ENCODE peak calls at places on chromosome 13, in eight cellular contexts. One of them, this sample, is unnamed.

GRCh38 chr13:29594310-29594709 is 1.2 kb downstream of the SLC7A1 start:
- DNase-seq in DMS 273 treated with DMSO at 0.1 percent for 48 hours: peak
- DNase-seq in HEK293T: peak
- DNase-seq in GOT3: no peak
- DNase-seq in activated T-cell treated with anti-CD3 and anti-CD28 coated beads for 1 hour: peak
- DNase-seq in NCI-H345: peak
- DNase-seq in colonic mucosa: peak
- DNase-seq in NT2/D1: no peak
- DNase-seq in this sample: peak

GRCh38 chr13:40809471-40809870 is 20.1 kb downstream of the SLC25A15 start:
- DNase-seq in GOT3: no peak
- DNase-seq in NT2/D1: no peak
- DNase-seq in HEK293T: no peak
- DNase-seq in activated T-cell treated with anti-CD3 and anti-CD28 coated beads for 1 hour: no peak
- DNase-seq in colonic mucosa: no peak
- DNase-seq in DMS 273 treated with DMSO at 0.1 percent for 48 hours: no peak
- DNase-seq in NCI-H345: no peak
- DNase-seq in this sample: no peak

GRCh38 chr13:67049744-67050143 is 180.4 kb downstream of the PCDH9 start:
- DNase-seq in GOT3: no peak
- DNase-seq in activated T-cell treated with anti-CD3 and anti-CD28 coated beads for 1 hour: no peak
- DNase-seq in NT2/D1: no peak
- DNase-seq in DMS 273 treated with DMSO at 0.1 percent for 48 hours: no peak
- DNase-seq in HEK293T: no peak
- DNase-seq in NCI-H345: no peak
- DNase-seq in colonic mucosa: no peak
- DNase-seq in this sample: no peak

GRCh38 chr13:99347911-99348451 is 40.8 kb upstream of the GPR183 start:
- DNase-seq in DMS 273 treated with DMSO at 0.1 percent for 48 hours: no peak
- DNase-seq in activated T-cell treated with anti-CD3 and anti-CD28 coated beads for 1 hour: no peak
- DNase-seq in NT2/D1: no peak
- DNase-seq in HEK293T: no peak
- DNase-seq in colonic mucosa: no peak
- DNase-seq in NCI-H345: no peak
- DNase-seq in GOT3: no peak
- DNase-seq in this sample: no peak

GRCh38 chr13:94712812-94713555 is 639 bp upstream of the SOX21 start:
- DNase-seq in colonic mucosa: no peak
- DNase-seq in DMS 273 treated with DMSO at 0.1 percent for 48 hours: no peak
- DNase-seq in GOT3: peak
- DNase-seq in NT2/D1: no peak
- DNase-seq in HEK293T: peak
- DNase-seq in NCI-H345: peak
- DNase-seq in activated T-cell treated with anti-CD3 and anti-CD28 coated beads for 1 hour: no peak
- DNase-seq in this sample: no peak

GRCh38 chr13:23470706-23471610 is 37.5 kb upstream of the SACS start:
- DNase-seq in colonic mucosa: no peak
- DNase-seq in HEK293T: no peak
- DNase-seq in NCI-H345: no peak
- DNase-seq in GOT3: no peak
- DNase-seq in DMS 273 treated with DMSO at 0.1 percent for 48 hours: no peak
- DNase-seq in NT2/D1: no peak
- DNase-seq in activated T-cell treated with anti-CD3 and anti-CD28 coated beads for 1 hour: no peak
- DNase-seq in this sample: no peak

GRCh38 chr13:97344250-97345175 is 89.5 kb upstream of the RAP2A start:
- DNase-seq in activated T-cell treated with anti-CD3 and anti-CD28 coated beads for 1 hour: peak
- DNase-seq in colonic mucosa: peak
- DNase-seq in HEK293T: peak
- DNase-seq in GOT3: no peak
- DNase-seq in NCI-H345: peak
- DNase-seq in DMS 273 treated with DMSO at 0.1 percent for 48 hours: peak
- DNase-seq in NT2/D1: no peak
- DNase-seq in this sample: peak

GRCh38 chr13:26168835-26169234 is 53.3 kb downstream of the RNF6 start:
- DNase-seq in DMS 273 treated with DMSO at 0.1 percent for 48 hours: no peak
- DNase-seq in HEK293T: no peak
- DNase-seq in colonic mucosa: no peak
- DNase-seq in NT2/D1: no peak
- DNase-seq in NCI-H345: no peak
- DNase-seq in GOT3: no peak
- DNase-seq in activated T-cell treated with anti-CD3 and anti-CD28 coated beads for 1 hour: no peak
- DNase-seq in this sample: no peak

GRCh38 chr13:77810430-77810829 is 108.2 kb downstream of the EDNRB start:
- DNase-seq in GOT3: no peak
- DNase-seq in HEK293T: peak
- DNase-seq in NT2/D1: no peak
- DNase-seq in DMS 273 treated with DMSO at 0.1 percent for 48 hours: no peak
- DNase-seq in activated T-cell treated with anti-CD3 and anti-CD28 coated beads for 1 hour: no peak
- DNase-seq in NCI-H345: no peak
- DNase-seq in colonic mucosa: no peak
- DNase-seq in this sample: no peak

GRCh38 chr13:100208596-100208995 is 119.7 kb downstream of the PCCA start:
- DNase-seq in NT2/D1: no peak
- DNase-seq in HEK293T: no peak
- DNase-seq in GOT3: no peak
- DNase-seq in DMS 273 treated with DMSO at 0.1 percent for 48 hours: no peak
- DNase-seq in colonic mucosa: no peak
- DNase-seq in activated T-cell treated with anti-CD3 and anti-CD28 coated beads for 1 hour: no peak
- DNase-seq in NCI-H345: no peak
- DNase-seq in this sample: no peak

GRCh38 chr13:38804536-38804935 is 117.7 kb downstream of the FREM2 start:
- DNase-seq in activated T-cell treated with anti-CD3 and anti-CD28 coated beads for 1 hour: no peak
- DNase-seq in DMS 273 treated with DMSO at 0.1 percent for 48 hours: no peak
- DNase-seq in NCI-H345: no peak
- DNase-seq in GOT3: no peak
- DNase-seq in HEK293T: no peak
- DNase-seq in NT2/D1: no peak
- DNase-seq in colonic mucosa: no peak
- DNase-seq in this sample: no peak

GRCh38 chr13:109862627-109863026 is 76.2 kb upstream of the IRS2 start:
- DNase-seq in GOT3: no peak
- DNase-seq in activated T-cell treated with anti-CD3 and anti-CD28 coated beads for 1 hour: no peak
- DNase-seq in NT2/D1: no peak
- DNase-seq in HEK293T: no peak
- DNase-seq in NCI-H345: peak
- DNase-seq in DMS 273 treated with DMSO at 0.1 percent for 48 hours: no peak
- DNase-seq in colonic mucosa: no peak
- DNase-seq in this sample: no peak

GRCh38 chr13:99724633-99725517 is 223.6 kb downstream of the TM9SF2 start:
- DNase-seq in DMS 273 treated with DMSO at 0.1 percent for 48 hours: no peak
- DNase-seq in colonic mucosa: no peak
- DNase-seq in NCI-H345: no peak
- DNase-seq in HEK293T: no peak
- DNase-seq in NT2/D1: no peak
- DNase-seq in activated T-cell treated with anti-CD3 and anti-CD28 coated beads for 1 hour: no peak
- DNase-seq in GOT3: no peak
- DNase-seq in this sample: no peak

GRCh38 chr13:112705286-112705685 is 15.4 kb downstream of the ATP11A start:
- DNase-seq in NCI-H345: no peak
- DNase-seq in GOT3: no peak
- DNase-seq in NT2/D1: no peak
- DNase-seq in DMS 273 treated with DMSO at 0.1 percent for 48 hours: no peak
- DNase-seq in HEK293T: no peak
- DNase-seq in activated T-cell treated with anti-CD3 and anti-CD28 coated beads for 1 hour: no peak
- DNase-seq in colonic mucosa: no peak
- DNase-seq in this sample: no peak

GRCh38 chr13:106649495-106649894 is 81.6 kb upstream of the ARGLU1 start:
- DNase-seq in activated T-cell treated with anti-CD3 and anti-CD28 coated beads for 1 hour: no peak
- DNase-seq in HEK293T: no peak
- DNase-seq in colonic mucosa: peak
- DNase-seq in GOT3: no peak
- DNase-seq in DMS 273 treated with DMSO at 0.1 percent for 48 hours: no peak
- DNase-seq in NT2/D1: no peak
- DNase-seq in NCI-H345: no peak
- DNase-seq in this sample: no peak

GRCh38 chr13:109610517-109610916 is 175.9 kb downstream of the IRS2 start:
- DNase-seq in activated T-cell treated with anti-CD3 and anti-CD28 coated beads for 1 hour: peak
- DNase-seq in GOT3: no peak
- DNase-seq in HEK293T: peak
- DNase-seq in NCI-H345: no peak
- DNase-seq in NT2/D1: no peak
- DNase-seq in DMS 273 treated with DMSO at 0.1 percent for 48 hours: no peak
- DNase-seq in colonic mucosa: peak
- DNase-seq in this sample: no peak

GRCh38 chr13:54591540-54591939 is 1562.9 kb downstream of the OLFM4 start:
- DNase-seq in HEK293T: no peak
- DNase-seq in activated T-cell treated with anti-CD3 and anti-CD28 coated beads for 1 hour: no peak
- DNase-seq in NCI-H345: no peak
- DNase-seq in GOT3: no peak
- DNase-seq in colonic mucosa: no peak
- DNase-seq in NT2/D1: no peak
- DNase-seq in DMS 273 treated with DMSO at 0.1 percent for 48 hours: no peak
- DNase-seq in this sample: no peak

GRCh38 chr13:94999871-95000270 is 287.5 kb upstream of the SOX21 start:
- DNase-seq in GOT3: no peak
- DNase-seq in colonic mucosa: no peak
- DNase-seq in HEK293T: no peak
- DNase-seq in activated T-cell treated with anti-CD3 and anti-CD28 coated beads for 1 hour: no peak
- DNase-seq in NCI-H345: no peak
- DNase-seq in DMS 273 treated with DMSO at 0.1 percent for 48 hours: no peak
- DNase-seq in NT2/D1: no peak
- DNase-seq in this sample: no peak

GRCh38 chr13:77002590-77003190 is 10.8 kb downstream of the CLN5 start:
- DNase-seq in activated T-cell treated with anti-CD3 and anti-CD28 coated beads for 1 hour: no peak
- DNase-seq in HEK293T: peak
- DNase-seq in GOT3: no peak
- DNase-seq in NCI-H345: peak
- DNase-seq in DMS 273 treated with DMSO at 0.1 percent for 48 hours: no peak
- DNase-seq in NT2/D1: no peak
- DNase-seq in colonic mucosa: no peak
- DNase-seq in this sample: no peak

GRCh38 chr13:74945637-74946036 is 536.3 kb downstream of the TBC1D4 start:
- DNase-seq in HEK293T: no peak
- DNase-seq in DMS 273 treated with DMSO at 0.1 percent for 48 hours: no peak
- DNase-seq in activated T-cell treated with anti-CD3 and anti-CD28 coated beads for 1 hour: no peak
- DNase-seq in GOT3: no peak
- DNase-seq in NT2/D1: no peak
- DNase-seq in colonic mucosa: no peak
- DNase-seq in NCI-H345: no peak
- DNase-seq in this sample: no peak

GRCh38 chr13:44605275-44605674 is 29.1 kb upstream of the TSC22D1 start:
- DNase-seq in colonic mucosa: no peak
- DNase-seq in GOT3: no peak
- DNase-seq in HEK293T: no peak
- DNase-seq in activated T-cell treated with anti-CD3 and anti-CD28 coated beads for 1 hour: no peak
- DNase-seq in DMS 273 treated with DMSO at 0.1 percent for 48 hours: no peak
- DNase-seq in NCI-H345: no peak
- DNase-seq in NT2/D1: no peak
- DNase-seq in this sample: no peak

GRCh38 chr13:41587490-41587889 is 130.1 kb downstream of the RGCC start:
- DNase-seq in GOT3: no peak
- DNase-seq in NT2/D1: no peak
- DNase-seq in colonic mucosa: no peak
- DNase-seq in HEK293T: peak
- DNase-seq in activated T-cell treated with anti-CD3 and anti-CD28 coated beads for 1 hour: peak
- DNase-seq in DMS 273 treated with DMSO at 0.1 percent for 48 hours: no peak
- DNase-seq in NCI-H345: no peak
- DNase-seq in this sample: no peak

GRCh38 chr13:35343417-35343816 is 133.1 kb downstream of the MAB21L1 start:
- DNase-seq in NT2/D1: no peak
- DNase-seq in HEK293T: no peak
- DNase-seq in DMS 273 treated with DMSO at 0.1 percent for 48 hours: no peak
- DNase-seq in colonic mucosa: no peak
- DNase-seq in NCI-H345: no peak
- DNase-seq in activated T-cell treated with anti-CD3 and anti-CD28 coated beads for 1 hour: no peak
- DNase-seq in GOT3: no peak
- DNase-seq in this sample: no peak

GRCh38 chr13:43830481-43830873 is 43.7 kb upstream of the ENOX1 start:
- DNase-seq in DMS 273 treated with DMSO at 0.1 percent for 48 hours: no peak
- DNase-seq in activated T-cell treated with anti-CD3 and anti-CD28 coated beads for 1 hour: no peak
- DNase-seq in GOT3: no peak
- DNase-seq in NT2/D1: no peak
- DNase-seq in colonic mucosa: no peak
- DNase-seq in HEK293T: no peak
- DNase-seq in NCI-H345: no peak
- DNase-seq in this sample: no peak